ENCODE peak calls at places on chromosome 1, in eight cellular contexts. X is ovary; Z is CD8-positive, alpha-beta T cell; S is OCI-LY7; J is foreskin keratinocyte; P is body of pancreas; N is pancreas; C is heart left ventricle. I is an unnamed sample.

GRCh38 chr1:29805122-29805895 is 569.0 kb downstream of the PTPRU start:
- DNase-seq in P (no peak), N (no peak), C (no peak), S (no peak), Z (no peak), J (no peak), X (no peak), I (no peak)

GRCh38 chr1:203057831-203058673 is 27.8 kb downstream of the MYOG start:
- DNase-seq in X (no peak), N (no peak), P (no peak), Z (no peak), S (no peak), J (no peak), C (no peak), I (no peak)

GRCh38 chr1:66351913-66352312 is 182.0 kb upstream of the SGIP1 start:
- DNase-seq in N (no peak), X (no peak), S (no peak), Z (no peak), C (no peak), J (no peak), P (no peak), I (no peak)

GRCh38 chr1:183039985-183040447 is 16.8 kb downstream of the LAMC1 start:
- DNase-seq in P (no peak), X (no peak), C (no peak), N (no peak), J (no peak), S (peak), Z (no peak), I (no peak)

GRCh38 chr1:2418791-2419320 is 6.5 kb upstream of the PEX10 start:
- DNase-seq in P (no peak), X (no peak), C (no peak), Z (no peak), S (no peak), N (peak), J (no peak), I (no peak)

GRCh38 chr1:224769987-224770693 is 154.0 kb downstream of the CNIH3 start:
- DNase-seq in C (no peak), S (no peak), N (no peak), P (no peak), Z (no peak), X (peak), J (no peak), I (no peak)

GRCh38 chr1:70805641-70806040 is 242.0 kb downstream of the PTGER3 start:
- DNase-seq in P (no peak), N (no peak), S (no peak), X (no peak), C (no peak), Z (no peak), J (no peak), I (no peak)

GRCh38 chr1:245790441-245790840 is 635.7 kb downstream of the KIF26B start:
- DNase-seq in S (no peak), C (no peak), X (no peak), Z (no peak), P (no peak), N (no peak), J (no peak), I (no peak)

GRCh38 chr1:111192074-111192473 is 8.4 kb downstream of the DENND2D start:
- DNase-seq in J (no peak), S (no peak), X (no peak), C (no peak), Z (no peak), P (no peak), N (no peak), I (no peak)

GRCh38 chr1:234533034-234533571 is 54.1 kb upstream of the TARBP1 start:
- DNase-seq in J (peak), Z (no peak), C (peak), X (peak), P (peak), N (no peak), S (no peak), I (no peak)

GRCh38 chr1:213070399-213070798 is 19.4 kb downstream of the RPS6KC1 start:
- DNase-seq in C (no peak), J (peak), S (peak), Z (no peak), X (no peak), P (peak), N (no peak), I (no peak)

GRCh38 chr1:97433094-97433493 is 487.7 kb downstream of the DPYD start:
- DNase-seq in J (no peak), C (no peak), N (no peak), Z (no peak), P (no peak), X (no peak), S (no peak), I (no peak)

GRCh38 chr1:54296666-54297065 is 96.7 kb downstream of the MRPL37 start:
- DNase-seq in J (no peak), Z (no peak), S (no peak), P (no peak), X (no peak), N (no peak), C (no peak), I (no peak)

GRCh38 chr1:8670371-8670818 is 147.0 kb downstream of the RERE start:
- DNase-seq in Z (no peak), N (no peak), C (no peak), J (no peak), X (no peak), S (no peak), P (no peak), I (no peak)

GRCh38 chr1:69103213-69103612 is 464.5 kb upstream of the LRRC7 start:
- DNase-seq in X (no peak), J (peak), S (no peak), C (no peak), Z (no peak), N (no peak), P (no peak), I (no peak)

GRCh38 chr1:189315035-189315927 is 1162.4 kb downstream of the BRINP3 start:
- DNase-seq in J (no peak), S (no peak), Z (no peak), X (no peak), C (no peak), P (no peak), N (no peak), I (no peak)

GRCh38 chr1:27001570-27002360 is 8.3 kb downstream of the TRNP1 start:
- DNase-seq in C (peak), Z (no peak), P (no peak), J (peak), X (no peak), N (no peak), S (peak), I (peak)

GRCh38 chr1:9835404-9835757 is 11.6 kb upstream of the CLSTN1 start:
- DNase-seq in S (no peak), Z (no peak), J (no peak), C (no peak), N (no peak), X (no peak), P (no peak), I (no peak)

GRCh38 chr1:83694449-83694848 is 304.5 kb downstream of the TTLL7 start:
- DNase-seq in N (no peak), S (peak), P (no peak), X (no peak), C (no peak), J (no peak), Z (no peak), I (no peak)

GRCh38 chr1:93708734-93709481 is 27.3 kb upstream of the BCAR3 start:
- DNase-seq in S (peak), P (no peak), C (peak), X (peak), N (no peak), Z (no peak), J (no peak), I (no peak)

GRCh38 chr1:172993640-172994039 is 57.1 kb downstream of the TNFSF18 start:
- DNase-seq in N (no peak), Z (no peak), S (no peak), J (no peak), P (no peak), C (no peak), X (no peak), I (no peak)

GRCh38 chr1:93591291-93591832 is 90.3 kb downstream of the BCAR3 start:
- DNase-seq in N (no peak), C (no peak), P (peak), X (no peak), S (no peak), J (no peak), Z (no peak), I (no peak)

GRCh38 chr1:63779872-63780271 is 6.1 kb downstream of the ROR1 start:
- DNase-seq in X (no peak), N (no peak), S (no peak), J (no peak), C (no peak), P (no peak), Z (no peak), I (no peak)

GRCh38 chr1:44926311-44926781 is 60.0 kb downstream of the EIF2B3 start:
- DNase-seq in S (no peak), N (no peak), Z (no peak), C (no peak), J (no peak), P (no peak), X (no peak), I (no peak)

GRCh38 chr1:51326839-51327238 is 3.5 kb downstream of the TTC39A start:
- DNase-seq in Z (no peak), J (no peak), P (no peak), X (no peak), C (no peak), N (no peak), S (no peak), I (no peak)

GRCh38 chr1:231885209-231885854 is 258.7 kb downstream of the DISC1 start:
- DNase-seq in X (no peak), J (no peak), N (no peak), P (no peak), Z (no peak), S (no peak), C (no peak), I (no peak)

GRCh38 chr1:116496380-116496779 is 74.4 kb downstream of the CD58 start:
- DNase-seq in C (peak), S (no peak), N (no peak), Z (no peak), P (no peak), J (no peak), X (no peak), I (no peak)

GRCh38 chr1:198612471-198613265 is 26.2 kb upstream of the PTPRC start:
- DNase-seq in C (no peak), P (no peak), X (no peak), J (no peak), N (no peak), S (no peak), Z (no peak), I (no peak)

GRCh38 chr1:217627431-217627830 is 3.5 kb downstream of the GPATCH2 start:
- DNase-seq in C (no peak), J (no peak), S (no peak), X (no peak), N (no peak), Z (no peak), P (no peak), I (no peak)

GRCh38 chr1:54475357-54476230 is 69.4 kb upstream of the SSBP3 start:
- DNase-seq in N (no peak), X (peak), P (no peak), S (no peak), C (no peak), Z (peak), J (no peak), I (no peak)

DNA sequence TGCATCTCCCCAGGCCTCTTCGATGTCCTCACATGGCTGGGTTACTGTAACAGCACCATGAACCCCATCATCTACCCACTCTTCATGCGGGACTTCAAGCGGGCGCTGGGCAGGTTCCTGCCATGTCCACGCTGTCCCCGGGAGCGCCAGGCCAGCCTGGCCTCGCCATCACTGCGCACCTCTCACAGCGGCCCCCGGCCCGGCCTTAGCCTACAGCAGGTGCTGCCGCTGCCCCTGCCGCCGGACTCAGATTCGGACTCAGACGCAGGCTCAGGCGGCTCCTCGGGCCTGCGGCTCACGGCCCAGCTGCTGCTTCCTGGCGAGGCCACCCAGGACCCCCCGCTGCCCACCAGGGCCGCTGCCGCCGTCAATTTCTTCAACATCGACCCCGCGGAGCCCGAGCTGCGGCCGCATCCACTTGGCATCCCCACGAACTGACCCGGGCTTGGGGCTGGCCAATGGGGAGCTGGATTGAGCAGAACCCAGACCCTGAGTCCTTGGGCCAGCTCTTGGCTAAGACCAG is 14.3 kb downstream of the HTR6 start:
- DNase-seq in Z (no peak), N (no peak), X (no peak), J (no peak), S (no peak), P (no peak), C (no peak), I (no peak)
- TF ChIP-seq CTCF in Z (no peak), N (no peak), X (no peak), J (no peak), S (no peak), P (no peak), C (no peak), I (no peak)

DNA sequence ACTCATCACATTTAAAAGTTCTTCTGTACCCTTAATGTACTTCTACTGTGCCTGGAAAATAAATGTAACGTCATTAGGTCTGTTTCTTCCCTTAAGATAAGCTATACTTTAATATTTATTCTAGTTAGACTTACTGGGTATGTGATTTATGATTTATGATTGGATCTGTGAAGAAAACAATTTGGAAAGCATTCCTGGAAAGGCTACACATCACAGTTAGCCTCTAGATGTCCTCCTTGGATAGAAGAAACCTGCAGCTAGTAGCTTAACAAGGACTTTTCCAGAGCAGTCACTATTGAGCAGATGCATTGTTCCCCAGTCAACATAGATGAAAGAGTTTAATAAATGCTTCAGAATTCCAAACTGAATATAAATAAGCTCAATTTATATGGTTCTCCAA is 22.2 kb upstream of the ABL2 start:
- DNase-seq in Z (no peak), C (no peak), S (peak), X (no peak), J (no peak), P (no peak), N (no peak), I (no peak)
- TF ChIP-seq CTCF in Z (no peak), C (peak), S (peak), X (no peak), J (peak), P (peak), N (peak), I (no peak)

GRCh38 chr1:220544901-220545303 is 17.0 kb downstream of the MARK1 start:
- DNase-seq in P (no peak), C (no peak), X (no peak), N (no peak), Z (no peak), S (peak), J (no peak), I (no peak)
- TF ChIP-seq CTCF in P (no peak), C (no peak), X (no peak), N (no peak), Z (no peak), S (peak), J (peak), I (no peak)

GRCh38 chr1:170886460-170886859 is 48.9 kb upstream of the MROH9 start:
- DNase-seq in N (no peak), P (no peak), X (no peak), J (no peak), S (no peak), Z (no peak), C (no peak), I (no peak)

GRCh38 chr1:170885551-170885950 is 49.8 kb upstream of the MROH9 start:
- DNase-seq in C (no peak), P (no peak), Z (no peak), S (no peak), J (no peak), N (no peak), X (no peak), I (no peak)

DNA sequence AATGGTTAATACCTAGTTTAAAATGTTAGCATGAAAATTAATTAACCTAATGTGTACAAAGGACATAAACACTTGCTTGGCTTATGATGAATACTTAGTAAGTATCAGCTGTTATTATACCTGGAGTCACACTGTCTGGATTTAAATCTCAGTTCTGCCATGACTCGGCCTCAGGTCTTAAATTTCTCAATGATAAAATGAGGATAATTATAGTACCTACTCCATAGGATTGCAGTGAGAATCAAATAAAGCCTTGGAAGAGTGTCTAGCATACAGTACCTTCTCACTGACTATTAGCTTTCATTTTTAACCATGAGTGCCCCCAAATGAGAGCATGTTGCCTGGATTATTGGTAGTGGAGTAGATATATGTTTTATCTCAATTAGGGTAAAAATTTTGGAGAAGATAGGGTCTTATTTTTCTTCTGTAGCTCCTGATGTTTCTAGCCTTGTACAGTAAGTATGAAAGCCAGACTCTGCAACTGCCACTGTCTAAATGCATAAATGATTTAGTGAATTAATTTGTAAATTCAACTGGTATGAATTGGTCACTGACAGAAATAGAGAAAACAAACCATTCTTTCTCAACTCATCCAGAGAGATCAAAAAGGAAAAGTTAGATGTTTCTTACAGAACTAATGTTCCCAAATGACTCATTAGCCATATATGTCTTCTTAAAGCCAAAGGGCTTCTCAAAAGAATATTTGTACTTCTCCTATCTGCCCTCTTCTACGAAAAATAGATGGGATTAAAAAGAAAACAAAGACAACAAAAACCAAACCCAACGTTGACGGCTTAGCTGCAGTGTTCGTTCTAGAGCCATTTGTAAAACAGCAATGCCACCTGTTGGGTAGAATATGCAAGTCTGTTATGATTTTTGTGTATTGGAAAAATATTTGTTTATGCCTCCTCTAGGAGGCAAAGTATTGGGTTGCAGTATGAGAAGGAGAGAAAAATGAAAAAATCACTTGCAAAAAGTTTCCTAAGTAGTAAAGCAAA is 53.8 kb upstream of the MROH9 start:
- DNase-seq in Z (no peak), C (peak), X (no peak), S (no peak), J (no peak), N (no peak), P (no peak), I (no peak)
- TF ChIP-seq CTCF in Z (no peak), C (peak), X (peak), S (peak), J (peak), N (no peak), P (peak), I (no peak)

GRCh38 chr1:89604414-89604735 is 28.5 kb upstream of the LRRC8C start:
- DNase-seq in C (no peak), J (no peak), Z (no peak), N (no peak), P (no peak), S (no peak), X (no peak), I (no peak)
- TF ChIP-seq CTCF in C (no peak), J (no peak), Z (no peak), N (no peak), P (no peak), S (no peak), X (no peak), I (no peak)

I was measured in CD14-positive monocyte.